ENCODE peak calls at places on chromosome 4, in seven cellular contexts. One of them, this sample, is unnamed.
A peak's percentile ranks its signal among the peaks of the same experiment; 100 is the strongest.

GRCh38 chr4:25252230-25253071 is 18.6 kb downstream of the PI4K2B start:
- DNase-seq in CD4-positive, alpha-beta memory T cell: no peak
- DNase-seq in left lung: no peak
- DNase-seq in effector memory CD8-positive, alpha-beta T cell: no peak
- DNase-seq in cardiac septum: no peak
- DNase-seq in stimulated activated CD4-positive, alpha-beta T cell treated with anti-CD3 and anti-CD28 coated beads, Interleukin-2, amount 100 ng/mL, for 24 hours: no peak
- DNase-seq in pancreas: no peak
- DNase-seq in this sample: no peak

GRCh38 chr4:40763228-40763716 is 13.5 kb downstream of the NSUN7 start:
- DNase-seq in CD4-positive, alpha-beta memory T cell: no peak
- DNase-seq in cardiac septum: no peak
- DNase-seq in stimulated activated CD4-positive, alpha-beta T cell treated with anti-CD3 and anti-CD28 coated beads, Interleukin-2, amount 100 ng/mL, for 24 hours: peak; percentile 31
- DNase-seq in pancreas: no peak
- DNase-seq in left lung: no peak
- DNase-seq in effector memory CD8-positive, alpha-beta T cell: no peak
- DNase-seq in this sample: no peak

GRCh38 chr4:124641715-124642380 is 70.7 kb downstream of the ANKRD50 start:
- DNase-seq in pancreas: no peak
- DNase-seq in stimulated activated CD4-positive, alpha-beta T cell treated with anti-CD3 and anti-CD28 coated beads, Interleukin-2, amount 100 ng/mL, for 24 hours: no peak
- DNase-seq in left lung: no peak
- DNase-seq in CD4-positive, alpha-beta memory T cell: no peak
- DNase-seq in effector memory CD8-positive, alpha-beta T cell: no peak
- DNase-seq in cardiac septum: no peak
- DNase-seq in this sample: no peak

GRCh38 chr4:155331478-155331877 is 45.3 kb downstream of the MAP9 start:
- DNase-seq in CD4-positive, alpha-beta memory T cell: no peak
- DNase-seq in stimulated activated CD4-positive, alpha-beta T cell treated with anti-CD3 and anti-CD28 coated beads, Interleukin-2, amount 100 ng/mL, for 24 hours: no peak
- DNase-seq in effector memory CD8-positive, alpha-beta T cell: no peak
- DNase-seq in left lung: no peak
- DNase-seq in pancreas: no peak
- DNase-seq in cardiac septum: no peak
- DNase-seq in this sample: no peak

GRCh38 chr4:183838987-183839712 is 66.0 kb upstream of the STOX2 start:
- DNase-seq in left lung: no peak
- DNase-seq in stimulated activated CD4-positive, alpha-beta T cell treated with anti-CD3 and anti-CD28 coated beads, Interleukin-2, amount 100 ng/mL, for 24 hours: no peak
- DNase-seq in effector memory CD8-positive, alpha-beta T cell: no peak
- DNase-seq in CD4-positive, alpha-beta memory T cell: no peak
- DNase-seq in cardiac septum: no peak
- DNase-seq in pancreas: no peak
- DNase-seq in this sample: no peak

GRCh38 chr4:160034501-160034900 is 931.6 kb downstream of the RAPGEF2 start:
- DNase-seq in pancreas: no peak
- DNase-seq in CD4-positive, alpha-beta memory T cell: no peak
- DNase-seq in cardiac septum: no peak
- DNase-seq in effector memory CD8-positive, alpha-beta T cell: no peak
- DNase-seq in left lung: no peak
- DNase-seq in stimulated activated CD4-positive, alpha-beta T cell treated with anti-CD3 and anti-CD28 coated beads, Interleukin-2, amount 100 ng/mL, for 24 hours: no peak
- DNase-seq in this sample: no peak

GRCh38 chr4:19438228-19438627 is 813.5 kb upstream of the SLIT2 start:
- DNase-seq in stimulated activated CD4-positive, alpha-beta T cell treated with anti-CD3 and anti-CD28 coated beads, Interleukin-2, amount 100 ng/mL, for 24 hours: no peak
- DNase-seq in CD4-positive, alpha-beta memory T cell: no peak
- DNase-seq in cardiac septum: no peak
- DNase-seq in pancreas: no peak
- DNase-seq in left lung: no peak
- DNase-seq in effector memory CD8-positive, alpha-beta T cell: no peak
- DNase-seq in this sample: no peak

GRCh38 chr4:147029296-147029695 is 83.6 kb upstream of the TTC29 start:
- DNase-seq in cardiac septum: no peak
- DNase-seq in pancreas: no peak
- DNase-seq in stimulated activated CD4-positive, alpha-beta T cell treated with anti-CD3 and anti-CD28 coated beads, Interleukin-2, amount 100 ng/mL, for 24 hours: no peak
- DNase-seq in CD4-positive, alpha-beta memory T cell: no peak
- DNase-seq in left lung: no peak
- DNase-seq in effector memory CD8-positive, alpha-beta T cell: no peak
- DNase-seq in this sample: no peak

GRCh38 chr4:177489847-177490246 is 47.6 kb upstream of the AGA start:
- DNase-seq in left lung: no peak
- DNase-seq in cardiac septum: no peak
- DNase-seq in stimulated activated CD4-positive, alpha-beta T cell treated with anti-CD3 and anti-CD28 coated beads, Interleukin-2, amount 100 ng/mL, for 24 hours: no peak
- DNase-seq in pancreas: no peak
- DNase-seq in effector memory CD8-positive, alpha-beta T cell: no peak
- DNase-seq in CD4-positive, alpha-beta memory T cell: no peak
- DNase-seq in this sample: no peak

GRCh38 chr4:153345011-153345981 is 808 bp downstream of the MND1 start:
- DNase-seq in stimulated activated CD4-positive, alpha-beta T cell treated with anti-CD3 and anti-CD28 coated beads, Interleukin-2, amount 100 ng/mL, for 24 hours: peak; percentile 56
- DNase-seq in CD4-positive, alpha-beta memory T cell: peak; percentile 53
- DNase-seq in left lung: peak; percentile 38
- DNase-seq in pancreas: peak; percentile 8
- DNase-seq in cardiac septum: no peak
- DNase-seq in effector memory CD8-positive, alpha-beta T cell: peak; percentile 26
- DNase-seq in this sample: peak; percentile 22

This sample was measured in immature natural killer cell.